ENCODE peak calls at places on chromosomes 16 and 17, in five cellular contexts. One of them, this sample, is unnamed.

GRCh38 chr17:2874211-2874686 is 78.0 kb downstream of the RAP1GAP2 start:
- DNase-seq in osteoblast: no peak
- DNase-seq in transverse colon: no peak
- DNase-seq in uterus: no peak
- DNase-seq in heart left ventricle: no peak
- DNase-seq in this sample: peak; percentile 83

GRCh38 chr17:36608794-36609497 is 7.6 kb downstream of the MRM1 start:
- DNase-seq in osteoblast: peak; percentile 95
- DNase-seq in transverse colon: peak; percentile 30
- DNase-seq in uterus: peak; percentile 45
- DNase-seq in heart left ventricle: peak; percentile 40
- DNase-seq in this sample: peak; percentile 33

GRCh38 chr16:46972971-46973456 is 460 bp downstream of the DNAJA2 start:
- DNase-seq in heart left ventricle: peak; percentile 37
- DNase-seq in transverse colon: peak; percentile 50
- DNase-seq in osteoblast: peak; percentile 84
- DNase-seq in uterus: peak; percentile 29
- DNase-seq in this sample: peak; percentile 50

GRCh38 chr17:72792771-72793170 is 299.7 kb downstream of the SLC39A11 start:
- DNase-seq in osteoblast: no peak
- DNase-seq in transverse colon: no peak
- DNase-seq in heart left ventricle: no peak
- DNase-seq in uterus: no peak
- DNase-seq in this sample: no peak

GRCh38 chr17:2954898-2955445 is 108.4 kb downstream of the OR1D5 start:
- DNase-seq in transverse colon: no peak
- DNase-seq in osteoblast: peak; percentile 94
- DNase-seq in heart left ventricle: no peak
- DNase-seq in uterus: no peak
- DNase-seq in this sample: no peak

GRCh38 chr17:77725851-77726250 is 232.7 kb upstream of the TNRC6C start:
- DNase-seq in osteoblast: no peak
- DNase-seq in heart left ventricle: no peak
- DNase-seq in transverse colon: no peak
- DNase-seq in uterus: no peak
- DNase-seq in this sample: no peak

GRCh38 chr16:5851583-5851982 is 754.0 kb upstream of the EEF2KMT start:
- DNase-seq in transverse colon: no peak
- DNase-seq in uterus: no peak
- DNase-seq in osteoblast: no peak
- DNase-seq in heart left ventricle: no peak
- DNase-seq in this sample: no peak

GRCh38 chr17:28842282-28843012 is at the start of gene FAM222B:
- DNase-seq in transverse colon: peak; percentile 86
- DNase-seq in heart left ventricle: peak; percentile 90
- DNase-seq in uterus: peak; percentile 81
- DNase-seq in osteoblast: peak; percentile 100
- DNase-seq in this sample: peak; percentile 82

GRCh38 chr16:17965131-17965530 is 371.4 kb downstream of the NPIPA8 start:
- DNase-seq in transverse colon: no peak
- DNase-seq in uterus: no peak
- DNase-seq in osteoblast: no peak
- DNase-seq in heart left ventricle: no peak
- DNase-seq in this sample: no peak

GRCh38 chr16:19179890-19180490 is 11.9 kb downstream of the SYT17 start:
- DNase-seq in osteoblast: peak; percentile 91
- DNase-seq in uterus: peak; percentile 35
- DNase-seq in heart left ventricle: peak; percentile 50
- DNase-seq in transverse colon: peak; percentile 78
- DNase-seq in this sample: peak; percentile 49

GRCh38 chr17:74431568-74432483 is at the start of gene GPRC5C:
- DNase-seq in osteoblast: peak; percentile 85
- DNase-seq in heart left ventricle: peak; percentile 78
- DNase-seq in uterus: peak; percentile 79
- DNase-seq in transverse colon: peak; percentile 92
- DNase-seq in this sample: peak; percentile 95

GRCh38 chr17:30234296-30234695 is 1.2 kb downstream of the SLC6A4 start:
- DNase-seq in transverse colon: no peak
- DNase-seq in uterus: no peak
- DNase-seq in osteoblast: no peak
- DNase-seq in heart left ventricle: no peak
- DNase-seq in this sample: no peak

GRCh38 chr16:84137287-84137686 is 7.7 kb downstream of the HSDL1 start:
- DNase-seq in transverse colon: no peak
- DNase-seq in osteoblast: no peak
- DNase-seq in heart left ventricle: no peak
- DNase-seq in uterus: no peak
- DNase-seq in this sample: no peak

GRCh38 chr16:31513126-31513525 is 4.9 kb upstream of the RUSF1 start:
- DNase-seq in transverse colon: no peak
- DNase-seq in osteoblast: peak; percentile 83
- DNase-seq in heart left ventricle: no peak
- DNase-seq in uterus: no peak
- DNase-seq in this sample: no peak

GRCh38 chr16:85286970-85287814 is 174.9 kb upstream of the CIBAR2 start:
- DNase-seq in heart left ventricle: peak; percentile 44
- DNase-seq in transverse colon: no peak
- DNase-seq in uterus: no peak
- DNase-seq in osteoblast: no peak
- DNase-seq in this sample: peak; percentile 15

GRCh38 chr17:15892679-15893332 is 52.1 kb upstream of the ADORA2B start:
- DNase-seq in osteoblast: no peak
- DNase-seq in heart left ventricle: no peak
- DNase-seq in transverse colon: no peak
- DNase-seq in uterus: no peak
- DNase-seq in this sample: peak; percentile 29
- TF ChIP-seq CTCF in osteoblast: no peak
- TF ChIP-seq CTCF in heart left ventricle: no peak
- TF ChIP-seq CTCF in transverse colon: no peak
- TF ChIP-seq CTCF in uterus: no peak
- TF ChIP-seq CTCF in this sample: no peak

GRCh38 chr16:86502856-86503748 is 7.2 kb upstream of the FOXF1 start:
- DNase-seq in osteoblast: peak; percentile 82
- DNase-seq in transverse colon: no peak
- DNase-seq in uterus: no peak
- DNase-seq in heart left ventricle: no peak
- DNase-seq in this sample: no peak

GRCh38 chr16:86499889-86500707 is 10.2 kb upstream of the FOXF1 start:
- DNase-seq in uterus: no peak
- DNase-seq in osteoblast: peak; percentile 62
- DNase-seq in heart left ventricle: no peak
- DNase-seq in transverse colon: no peak
- DNase-seq in this sample: no peak

GRCh38 chr16:86501989-86502855 is 8.1 kb upstream of the FOXF1 start:
- DNase-seq in osteoblast: peak; percentile 60
- DNase-seq in heart left ventricle: no peak
- DNase-seq in transverse colon: no peak
- DNase-seq in uterus: no peak
- DNase-seq in this sample: no peak

GRCh38 chr16:86498661-86499493 is 11.4 kb upstream of the FOXF1 start:
- DNase-seq in heart left ventricle: no peak
- DNase-seq in uterus: no peak
- DNase-seq in transverse colon: no peak
- DNase-seq in osteoblast: peak; percentile 80
- DNase-seq in this sample: no peak

GRCh38 chr16:86500708-86501510 is 9.4 kb upstream of the FOXF1 start:
- DNase-seq in uterus: no peak
- DNase-seq in heart left ventricle: no peak
- DNase-seq in transverse colon: no peak
- DNase-seq in osteoblast: peak; percentile 75
- DNase-seq in this sample: no peak
- H3K27me3 ChIP-seq in uterus: peaks cover 21% of the 10 kb centered on the region
- H3K27me3 ChIP-seq in heart left ventricle: peaks cover 92% of the 10 kb centered on the region
- H3K27me3 ChIP-seq in transverse colon: peaks cover 98% of the 10 kb centered on the region
- H3K27me3 ChIP-seq in osteoblast: peaks cover 92% of the 10 kb centered on the region
- H3K27me3 ChIP-seq in this sample: no peaks in the 10 kb centered on the region

DNA sequence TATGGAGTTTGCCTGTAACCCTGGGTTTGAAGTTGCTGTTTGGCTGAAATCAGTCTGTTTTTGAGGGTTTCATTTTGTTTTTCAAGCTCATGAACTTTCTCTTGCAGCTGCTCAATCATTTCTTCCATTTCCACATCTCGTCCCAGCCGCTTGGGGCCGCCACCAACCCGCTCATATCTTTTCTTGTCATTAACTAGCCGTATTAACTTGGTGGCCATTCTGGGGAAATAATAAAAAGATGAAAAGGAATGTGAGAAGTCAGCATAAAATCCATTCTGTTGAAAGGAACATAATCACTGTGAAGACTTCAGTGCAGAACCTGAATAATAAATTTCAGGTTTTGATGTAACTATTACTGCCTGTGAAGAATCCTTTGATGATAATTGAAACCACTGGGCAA is 11.5 kb downstream of the RPGRIP1L start:
- DNase-seq in transverse colon: no peak
- DNase-seq in uterus: no peak
- DNase-seq in osteoblast: no peak
- DNase-seq in heart left ventricle: no peak
- DNase-seq in this sample: no peak
- TF ChIP-seq CTCF in transverse colon: no peak
- TF ChIP-seq CTCF in uterus: no peak
- TF ChIP-seq CTCF in osteoblast: no peak
- TF ChIP-seq CTCF in heart left ventricle: no peak
- TF ChIP-seq CTCF in this sample: no peak

GRCh38 chr16:57918994-57919393 is 51.9 kb downstream of the CNGB1 start:
- DNase-seq in transverse colon: no peak
- DNase-seq in heart left ventricle: no peak
- DNase-seq in osteoblast: no peak
- DNase-seq in uterus: no peak
- DNase-seq in this sample: no peak
- H3K27me3 ChIP-seq in transverse colon: no peaks in the 10 kb centered on the region
- H3K27me3 ChIP-seq in heart left ventricle: no peaks in the 10 kb centered on the region
- H3K27me3 ChIP-seq in osteoblast: peaks cover 25% of the 10 kb centered on the region
- H3K27me3 ChIP-seq in uterus: no peaks in the 10 kb centered on the region
- H3K27me3 ChIP-seq in this sample: no peaks in the 10 kb centered on the region

GRCh38 chr17:42118545-42118944 is 2.6 kb downstream of the KAT2A start:
- DNase-seq in osteoblast: peak; percentile 84
- DNase-seq in heart left ventricle: no peak
- DNase-seq in transverse colon: no peak
- DNase-seq in uterus: no peak
- DNase-seq in this sample: peak; percentile 54
- TF ChIP-seq CTCF in osteoblast: peak; percentile 44
- TF ChIP-seq CTCF in heart left ventricle: peak; percentile 49
- TF ChIP-seq CTCF in transverse colon: peak; percentile 31
- TF ChIP-seq CTCF in uterus: no peak
- TF ChIP-seq CTCF in this sample: peak; percentile 47

GRCh38 chr17:48488548-48489106 is 42.2 kb downstream of the HOXB1 start:
- DNase-seq in osteoblast: no peak
- DNase-seq in heart left ventricle: no peak
- DNase-seq in uterus: no peak
- DNase-seq in transverse colon: no peak
- DNase-seq in this sample: no peak
- H3K27me3 ChIP-seq in osteoblast: peaks cover 3% of the 10 kb centered on the region
- H3K27me3 ChIP-seq in heart left ventricle: no peaks in the 10 kb centered on the region
- H3K27me3 ChIP-seq in uterus: no peaks in the 10 kb centered on the region
- H3K27me3 ChIP-seq in transverse colon: peaks cover 6% of the 10 kb centered on the region
- H3K27me3 ChIP-seq in this sample: peaks cover 7% of the 10 kb centered on the region

GRCh38 chr17:5703736-5704135 is 119.4 kb upstream of the NLRP1 start:
- DNase-seq in osteoblast: no peak
- DNase-seq in heart left ventricle: no peak
- DNase-seq in transverse colon: no peak
- DNase-seq in uterus: no peak
- DNase-seq in this sample: no peak

GRCh38 chr17:5705876-5706420 is 121.6 kb upstream of the NLRP1 start:
- DNase-seq in heart left ventricle: no peak
- DNase-seq in transverse colon: no peak
- DNase-seq in uterus: no peak
- DNase-seq in osteoblast: no peak
- DNase-seq in this sample: no peak

GRCh38 chr17:5707482-5707881 is 123.2 kb upstream of the NLRP1 start:
- DNase-seq in transverse colon: no peak
- DNase-seq in heart left ventricle: no peak
- DNase-seq in uterus: no peak
- DNase-seq in osteoblast: no peak
- DNase-seq in this sample: no peak

GRCh38 chr17:5706835-5707234 is 122.5 kb upstream of the NLRP1 start:
- DNase-seq in transverse colon: peak; percentile 63
- DNase-seq in osteoblast: peak; percentile 90
- DNase-seq in heart left ventricle: no peak
- DNase-seq in uterus: no peak
- DNase-seq in this sample: peak; percentile 44

GRCh38 chr17:5705081-5705875 is 121.0 kb upstream of the NLRP1 start:
- DNase-seq in heart left ventricle: no peak
- DNase-seq in uterus: no peak
- DNase-seq in transverse colon: no peak
- DNase-seq in osteoblast: no peak
- DNase-seq in this sample: no peak
- TF ChIP-seq CTCF in heart left ventricle: no peak
- TF ChIP-seq CTCF in uterus: no peak
- TF ChIP-seq CTCF in transverse colon: peak; percentile 14
- TF ChIP-seq CTCF in osteoblast: peak; percentile 52
- TF ChIP-seq CTCF in this sample: no peak

GRCh38 chr17:34504814-34505484 is 74.4 kb upstream of the TMEM132E start:
- DNase-seq in heart left ventricle: no peak
- DNase-seq in uterus: no peak
- DNase-seq in transverse colon: no peak
- DNase-seq in osteoblast: no peak
- DNase-seq in this sample: no peak
- H3K27me3 ChIP-seq in heart left ventricle: no peaks in the 10 kb centered on the region
- H3K27me3 ChIP-seq in uterus: no peaks in the 10 kb centered on the region
- H3K27me3 ChIP-seq in transverse colon: peaks cover 9% of the 10 kb centered on the region
- H3K27me3 ChIP-seq in osteoblast: no peaks in the 10 kb centered on the region
- H3K27me3 ChIP-seq in this sample: no peaks in the 10 kb centered on the region